ENCODE peak calls at places on chromosomes 6 and 20, in five cellular contexts. F, Y, I, L and Q are unnamed samples.

GRCh38 chr6:149334201-149334600 is 16.7 kb downstream of the TAB2 start:
- DNase-seq in F (no peak), Y (no peak), I (no peak), L (no peak), Q (no peak)

GRCh38 chr6:82040405-82041221 is 206.9 kb downstream of the IBTK start:
- DNase-seq in F (peak; percentile 19), Y (peak; percentile 6), I (peak; percentile 79), L (peak; percentile 46), Q (peak; percentile 7)

GRCh38 chr20:24004470-24004869 is 15.9 kb upstream of the GGTLC1 start:
- DNase-seq in F (no peak), Y (no peak), I (peak; percentile 11), L (no peak), Q (no peak)

GRCh38 chr6:13248053-13248452 is 80.3 kb downstream of the TBC1D7 start:
- DNase-seq in F (no peak), Y (no peak), I (peak; percentile 47), L (peak; percentile 49), Q (no peak)

GRCh38 chr6:4320860-4321259 is 185.5 kb upstream of the ECI2 start:
- DNase-seq in F (no peak), Y (peak; percentile 57), I (no peak), L (no peak), Q (no peak)

GRCh38 chr6:33029297-33030184 is 20.1 kb upstream of the HLA-DOA start:
- DNase-seq in F (no peak), Y (no peak), I (peak; percentile 28), L (no peak), Q (peak; percentile 94)

GRCh38 chr6:138500867-138501446 is 1.7 kb upstream of the NHSL1 start:
- DNase-seq in F (no peak), Y (no peak), I (no peak), L (peak; percentile 55), Q (no peak)

GRCh38 chr6:168713839-168714238 is 272.9 kb downstream of the SMOC2 start:
- DNase-seq in F (peak; percentile 39), Y (peak; percentile 63), I (peak; percentile 34), L (peak; percentile 47), Q (no peak)

GRCh38 chr20:32488066-32488838 is 96.9 kb downstream of the NOL4L start:
- DNase-seq in F (no peak), Y (no peak), I (no peak), L (no peak), Q (no peak)

GRCh38 chr6:1575213-1576041 is 34.3 kb upstream of the FOXC1 start:
- DNase-seq in F (no peak), Y (no peak), I (no peak), L (peak; percentile 23), Q (peak; percentile 67)

GRCh38 chr6:118679293-118679692 is 27.9 kb upstream of the CEP85L start:
- DNase-seq in F (no peak), Y (no peak), I (no peak), L (no peak), Q (no peak)

GRCh38 chr20:33443006-33443511 is 504 bp downstream of the SNTA1 start:
- DNase-seq in F (peak; percentile 50), Y (peak; percentile 17), I (peak; percentile 47), L (no peak), Q (no peak)

GRCh38 chr20:22462975-22463914 is 121.1 kb downstream of the FOXA2 start:
- DNase-seq in F (no peak), Y (no peak), I (peak; percentile 28), L (no peak), Q (no peak)

GRCh38 chr20:8117636-8118413 is 14.2 kb upstream of the PLCB1 start:
- DNase-seq in F (peak; percentile 5), Y (no peak), I (no peak), L (no peak), Q (no peak)

GRCh38 chr6:42520786-42521607 is 42.8 kb upstream of the UBR2 start:
- DNase-seq in F (no peak), Y (no peak), I (no peak), L (no peak), Q (peak; percentile 74)

GRCh38 chr20:31785089-31785488 is 34.1 kb upstream of the MYLK2 start:
- DNase-seq in F (no peak), Y (no peak), I (no peak), L (no peak), Q (no peak)

GRCh38 chr20:49853640-49854039 is 41.0 kb downstream of the SLC9A8 start:
- DNase-seq in F (no peak), Y (no peak), I (peak; percentile 72), L (no peak), Q (no peak)

GRCh38 chr20:46350986-46351267 is 42.6 kb upstream of the CDH22 start:
- DNase-seq in F (no peak), Y (no peak), I (peak; percentile 44), L (no peak), Q (no peak)

GRCh38 chr6:156864557-156864956 is 87.4 kb downstream of the ARID1B start:
- DNase-seq in F (peak; percentile 33), Y (no peak), I (no peak), L (no peak), Q (no peak)

GRCh38 chr6:89763550-89763949 is 56.0 kb downstream of the MDN1 start:
- DNase-seq in F (no peak), Y (no peak), I (no peak), L (no peak), Q (no peak)

GRCh38 chr20:21113697-21114096 is 7.5 kb upstream of the LINC00237 start:
- DNase-seq in F (no peak), Y (no peak), I (no peak), L (no peak), Q (no peak)

GRCh38 chr6:137819740-137820139 is 47.3 kb upstream of the TNFAIP3 start:
- DNase-seq in F (no peak), Y (no peak), I (no peak), L (no peak), Q (peak; percentile 59)

GRCh38 chr6:145836767-145837166 is 22.2 kb upstream of the FBXO30 start:
- DNase-seq in F (no peak), Y (no peak), I (no peak), L (no peak), Q (no peak)

GRCh38 chr6:41642090-41642959 is 4.1 kb downstream of the MDFI start:
- DNase-seq in F (no peak), Y (no peak), I (no peak), L (peak; percentile 39), Q (no peak)

GRCh38 chr20:62980380-62980960 is 26.3 kb downstream of the BHLHE23 start:
- DNase-seq in F (no peak), Y (no peak), I (no peak), L (no peak), Q (no peak)

GRCh38 chr6:106866875-106867658 is 107.5 kb downstream of the CD24 start:
- DNase-seq in F (no peak), Y (no peak), I (peak; percentile 40), L (no peak), Q (no peak)

GRCh38 chr6:104648347-104648746 is 211.4 kb downstream of the HACE1 start:
- DNase-seq in F (no peak), Y (no peak), I (no peak), L (no peak), Q (no peak)

GRCh38 chr6:5968817-5969726 is 37.7 kb downstream of the NRN1 start:
- DNase-seq in F (no peak), Y (no peak), I (peak; percentile 21), L (no peak), Q (no peak)

GRCh38 chr6:160055813-160056212 is 65.8 kb upstream of the SLC22A1 start:
- DNase-seq in F (no peak), Y (no peak), I (no peak), L (no peak), Q (no peak)

DNA sequence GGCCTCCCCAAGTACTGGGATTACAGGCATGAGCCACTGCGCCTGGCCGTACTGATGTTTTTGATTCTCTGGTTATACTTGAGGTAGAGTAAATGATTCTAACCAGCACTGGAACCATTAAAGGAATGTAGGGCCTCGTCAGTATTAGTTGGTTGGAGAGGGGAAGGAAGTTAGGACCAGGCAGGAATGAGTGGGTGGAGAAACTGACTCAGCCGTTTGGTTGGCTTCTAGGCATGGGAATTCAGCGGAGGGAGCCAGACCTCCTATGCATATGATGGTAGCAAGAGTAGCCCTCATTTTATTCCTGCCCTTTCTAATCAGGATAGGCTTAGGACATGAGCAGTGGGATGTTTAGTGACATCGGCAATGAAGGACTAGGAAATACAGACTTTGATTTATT is 19.0 kb upstream of the SERINC3 start:
- DNase-seq in F (no peak), Y (no peak), I (peak; percentile 39), L (no peak), Q (no peak)
- TF ChIP-seq JUNB in F (no peak), Y (no peak), I (no peak), L (no peak), Q (no peak)

GRCh38 chr20:52083627-52084232 is 107.8 kb downstream of the ZFP64 start:
- DNase-seq in F (peak; percentile 51), Y (peak; percentile 63), I (peak; percentile 91), L (peak; percentile 73), Q (no peak)
- TF ChIP-seq JUNB in F (no peak), Y (no peak), I (no peak), L (no peak), Q (no peak)

DNA sequence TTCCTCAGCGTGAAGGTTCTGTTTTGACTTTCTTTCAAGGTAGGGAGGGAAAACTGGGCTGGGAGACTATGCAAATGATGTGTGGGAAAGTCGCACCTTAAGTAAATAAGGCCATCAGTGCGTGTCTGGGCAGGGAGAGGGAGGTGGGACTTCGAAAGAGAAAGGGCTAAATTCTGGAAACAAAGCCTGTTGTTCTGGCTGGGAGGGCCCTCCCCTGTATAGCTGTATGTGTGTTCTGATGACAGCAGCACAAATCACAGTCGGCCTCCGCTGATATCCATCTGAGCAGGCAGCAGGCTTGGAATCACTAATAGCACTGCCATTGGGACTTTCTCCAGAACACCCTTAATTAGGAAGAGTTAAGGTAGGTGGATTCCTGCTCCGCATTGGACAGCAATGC is 19.2 kb downstream of the JAG1 start:
- DNase-seq in F (no peak), Y (no peak), I (peak; percentile 85), L (no peak), Q (peak; percentile 79)
- TF ChIP-seq JUNB in F (no peak), Y (no peak), I (no peak), L (no peak), Q (no peak)

GRCh38 chr20:34541917-34542316 is 16.6 kb upstream of the MAP1LC3A start:
- DNase-seq in F (no peak), Y (no peak), I (no peak), L (no peak), Q (no peak)

GRCh38 chr20:34546751-34547181 is 11.8 kb upstream of the MAP1LC3A start:
- DNase-seq in F (no peak), Y (no peak), I (no peak), L (no peak), Q (no peak)

GRCh38 chr20:34542439-34542838 is 16.1 kb upstream of the MAP1LC3A start:
- DNase-seq in F (no peak), Y (no peak), I (no peak), L (no peak), Q (no peak)

GRCh38 chr20:34543457-34544056 is 15.0 kb upstream of the MAP1LC3A start:
- DNase-seq in F (no peak), Y (no peak), I (no peak), L (no peak), Q (no peak)

DNA sequence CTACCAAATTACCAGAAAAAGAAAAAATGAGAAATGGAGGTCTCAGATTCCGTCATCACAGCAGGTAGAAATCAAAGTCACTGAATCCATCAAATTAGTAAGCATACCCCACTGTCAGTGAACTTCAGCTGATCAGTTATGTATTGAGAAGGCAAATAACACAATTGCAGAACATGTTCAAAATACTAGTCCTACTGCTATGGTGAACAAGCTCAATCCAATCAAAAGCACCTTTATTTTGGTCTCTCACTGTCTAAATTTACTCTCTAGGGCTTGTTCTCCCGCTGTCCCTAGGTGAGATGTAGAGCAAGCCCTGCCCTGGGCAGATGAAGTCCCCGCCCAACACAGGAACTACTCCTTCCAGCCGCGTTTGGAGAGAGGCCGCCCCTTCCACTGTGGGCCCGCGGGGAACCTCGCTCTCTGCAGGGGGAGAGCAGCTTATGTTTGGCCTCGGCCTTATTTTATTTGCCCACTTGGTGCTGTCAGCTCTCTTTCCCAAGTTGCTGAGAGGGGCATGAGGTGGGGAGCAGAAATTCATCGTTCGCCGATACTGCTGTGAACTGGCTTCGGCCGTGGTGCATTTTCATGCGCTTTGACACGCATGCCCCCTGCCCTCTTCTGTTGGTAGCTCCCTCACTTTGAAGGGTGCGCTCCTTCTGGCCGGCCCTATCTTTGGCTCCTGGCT is 14.3 kb upstream of the MAP1LC3A start:
- DNase-seq in F (no peak), Y (no peak), I (peak; percentile 69), L (no peak), Q (no peak)
- TF ChIP-seq JUNB in F (no peak), Y (no peak), I (no peak), L (no peak), Q (no peak)